ENCODE peak calls at places on chromosomes 11 and 22, in four cellular contexts. Y is retinal pigment epithelial cell, M is fibroblast of pulmonary artery, I is upper lobe of left lung. P is an unnamed sample.

GRCh38 chr11:112016765-112017356 is 8.3 kb upstream of the DLAT start:
- DNase-seq in M (peak; percentile 74), I (no peak), Y (no peak), P (peak; percentile 83)

GRCh38 chr11:113121746-113122145 is 160.5 kb downstream of the NCAM1 start:
- DNase-seq in M (no peak), Y (no peak), I (no peak), P (no peak)

GRCh38 chr11:126993599-126993998 is 7.0 kb downstream of the KIRREL3 start:
- DNase-seq in I (no peak), M (no peak), Y (no peak), P (no peak)

GRCh38 chr11:33847251-33847650 is 44.6 kb downstream of the LMO2 start:
- DNase-seq in I (no peak), M (no peak), Y (no peak), P (no peak)

GRCh38 chr22:39348909-39349505 is 784 bp upstream of the SYNGR1 start:
- DNase-seq in Y (no peak), I (peak; percentile 76), M (no peak), P (no peak)

GRCh38 chr11:75441804-75442132 is 8.8 kb upstream of the KLHL35 start:
- DNase-seq in M (no peak), I (no peak), Y (no peak), P (no peak)

GRCh38 chr11:74846770-74847169 is 98.1 kb downstream of the RNF169 start:
- DNase-seq in Y (no peak), I (no peak), M (peak; percentile 15), P (no peak)

GRCh38 chr11:26575946-26576345 is 3.9 kb upstream of the MUC15 start:
- DNase-seq in M (peak; percentile 50), I (no peak), Y (peak; percentile 36), P (peak; percentile 39)

GRCh38 chr11:29184939-29185890 is 831.6 kb downstream of the KCNA4 start:
- DNase-seq in M (peak; percentile 98), I (no peak), Y (peak; percentile 86), P (peak; percentile 97)

GRCh38 chr22:46339956-46340355 is 4.4 kb downstream of the TRMU start:
- DNase-seq in I (no peak), Y (no peak), M (no peak), P (no peak)

GRCh38 chr11:75771646-75772410 is 3.2 kb downstream of the DGAT2 start:
- DNase-seq in I (no peak), Y (no peak), M (peak; percentile 77), P (peak; percentile 91)

GRCh38 chr11:34651551-34651950 is 30.7 kb downstream of the EHF start:
- DNase-seq in I (no peak), M (peak; percentile 42), Y (no peak), P (no peak)

GRCh38 chr11:7548659-7549283 is 35.0 kb downstream of the PPFIBP2 start:
- DNase-seq in I (no peak), Y (no peak), M (no peak), P (no peak)

GRCh38 chr22:26377170-26377825 is 51.8 kb upstream of the ASPHD2 start:
- DNase-seq in M (peak; percentile 14), Y (no peak), I (no peak), P (no peak)

GRCh38 chr11:12901272-12901671 is 107.8 kb upstream of the RASSF10 start:
- DNase-seq in M (peak; percentile 18), Y (no peak), I (no peak), P (no peak)

GRCh38 chr11:117187799-117188481 is 9.4 kb downstream of the SIDT2 start:
- DNase-seq in M (no peak), Y (no peak), I (peak; percentile 73), P (no peak)

GRCh38 chr22:39152511-39153219 is at the start of gene CBX7:
- DNase-seq in I (peak; percentile 99), Y (no peak), M (peak; percentile 84), P (peak; percentile 73)

GRCh38 chr11:84089072-84090057 is 803.2 kb upstream of the CCDC90B start:
- DNase-seq in I (no peak), Y (peak; percentile 20), M (peak; percentile 11), P (no peak)

GRCh38 chr22:44391026-44391425 is 78.3 kb upstream of the SHISAL1 start:
- DNase-seq in I (no peak), M (no peak), Y (no peak), P (no peak)

GRCh38 chr22:44676441-44677298 is 25.3 kb upstream of the PRR5 start:
- DNase-seq in M (no peak), I (no peak), Y (no peak), P (no peak)

GRCh38 chr11:76800466-76801200 is 17.5 kb downstream of the TSKU start:
- DNase-seq in Y (no peak), I (no peak), M (no peak), P (no peak)

GRCh38 chr11:76799061-76799804 is 16.1 kb downstream of the TSKU start:
- DNase-seq in M (peak; percentile 76), I (peak; percentile 97), Y (no peak), P (peak; percentile 83)

GRCh38 chr11:76798202-76798581 is 15.0 kb downstream of the TSKU start:
- DNase-seq in I (no peak), M (no peak), Y (no peak), P (no peak)

GRCh38 chr11:76797341-76798201 is 14.4 kb downstream of the TSKU start:
- DNase-seq in M (no peak), I (no peak), Y (no peak), P (no peak)

DNA sequence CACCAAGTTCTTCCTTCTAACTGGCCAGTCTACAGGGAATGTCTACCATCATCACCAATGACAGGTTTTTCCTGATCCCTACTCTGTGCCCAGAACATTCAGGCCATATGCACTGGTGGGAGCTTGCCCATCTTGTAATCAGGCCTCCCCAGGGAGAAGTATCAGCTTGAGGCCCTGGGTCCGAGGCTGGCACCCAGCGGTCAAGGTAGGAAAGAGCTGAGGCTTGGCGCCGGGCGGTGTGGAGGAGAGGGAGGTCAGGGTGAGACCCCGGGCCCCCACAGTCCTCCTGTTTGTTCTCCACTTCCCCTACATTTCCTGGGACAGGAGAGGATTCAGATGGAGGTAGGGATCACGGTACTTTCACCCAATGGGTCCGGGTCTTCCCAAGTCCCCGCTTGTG is 15.5 kb downstream of the TSKU start:
- DNase-seq in M (no peak), Y (no peak), I (peak; percentile 46), P (no peak)
- H3K4me3 ChIP-seq in M (no peak overlapping the region), Y (no peak overlapping the region), I (peak overlapping the region; percentile 39), P (no peak overlapping the region)

DNA sequence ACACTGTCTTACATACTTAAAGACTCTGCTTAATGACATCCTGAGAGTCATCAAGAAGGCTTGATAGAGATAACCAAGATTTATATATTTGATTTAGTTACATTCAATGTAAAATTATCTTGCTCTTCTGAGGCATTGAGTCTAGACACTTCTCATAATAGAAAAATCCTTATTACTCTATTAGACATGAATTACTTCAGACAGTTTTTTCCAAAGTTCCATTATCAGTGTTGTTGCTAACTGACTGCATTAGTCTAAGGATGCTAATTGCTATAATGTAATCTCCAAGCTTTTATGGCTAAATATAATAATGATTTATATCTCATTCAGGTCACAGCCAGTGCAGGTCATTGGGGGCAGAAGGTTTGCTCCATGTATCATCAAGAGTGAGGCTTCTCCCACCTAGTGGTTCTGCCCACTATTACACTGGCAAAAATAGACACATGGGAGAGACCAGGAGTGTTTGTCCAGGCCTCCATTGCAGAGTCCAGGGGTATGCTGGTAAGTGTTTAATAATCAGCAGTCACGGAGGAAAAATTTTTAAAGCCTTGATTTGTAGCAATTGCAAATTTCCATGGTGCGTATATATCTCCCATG is 377.2 kb upstream of the DDI1 start:
- DNase-seq in Y (no peak), I (no peak), M (no peak), P (no peak)
- TF ChIP-seq CTCF in Y (peak; percentile 61), I (no peak), M (peak; percentile 42), P (peak; percentile 26)

GRCh38 chr11:18322818-18323570 is 627 bp downstream of the GTF2H1 start:
- DNase-seq in Y (no peak), M (no peak), I (no peak), P (no peak)

GRCh38 chr11:18321622-18321990 is 334 bp downstream of the HPS5 start:
- DNase-seq in I (no peak), M (no peak), Y (no peak), P (no peak)

GRCh38 chr11:18319914-18320313 is 2.0 kb downstream of the HPS5 start:
- DNase-seq in M (no peak), Y (no peak), I (no peak), P (no peak)

GRCh38 chr11:18321991-18322711 is at the start of the genes GTF2H1 and HPS5:
- DNase-seq in Y (peak; percentile 96), M (peak; percentile 99), I (peak; percentile 97), P (peak; percentile 98)

DNA sequence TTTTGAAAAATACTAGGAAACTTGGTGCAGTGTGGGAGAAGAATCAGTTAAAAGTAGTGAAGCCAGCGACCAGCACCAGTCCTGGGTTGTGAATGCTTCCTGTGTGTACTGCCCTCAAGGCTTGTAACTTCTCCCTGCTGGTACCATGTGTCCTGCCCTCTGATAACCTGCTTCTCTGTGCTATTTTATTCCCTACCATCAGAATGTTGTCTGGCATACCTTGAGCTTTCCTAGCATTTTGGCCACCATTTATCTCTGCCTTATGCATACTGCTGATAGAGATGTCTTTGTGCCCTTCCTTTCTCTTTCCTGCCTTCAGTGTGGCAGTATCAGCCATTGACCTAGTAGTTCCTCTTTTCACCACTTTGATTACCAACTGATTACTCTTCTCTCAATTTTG is 2.0 kb downstream of the GTF2H1 start:
- DNase-seq in M (no peak), I (no peak), Y (no peak), P (no peak)
- H3K4me3 ChIP-seq in M (peak overlapping the region; percentile 71), I (peak overlapping the region; percentile 68), Y (peak overlapping the region; percentile 15), P (peak overlapping the region; percentile 51)

DNA sequence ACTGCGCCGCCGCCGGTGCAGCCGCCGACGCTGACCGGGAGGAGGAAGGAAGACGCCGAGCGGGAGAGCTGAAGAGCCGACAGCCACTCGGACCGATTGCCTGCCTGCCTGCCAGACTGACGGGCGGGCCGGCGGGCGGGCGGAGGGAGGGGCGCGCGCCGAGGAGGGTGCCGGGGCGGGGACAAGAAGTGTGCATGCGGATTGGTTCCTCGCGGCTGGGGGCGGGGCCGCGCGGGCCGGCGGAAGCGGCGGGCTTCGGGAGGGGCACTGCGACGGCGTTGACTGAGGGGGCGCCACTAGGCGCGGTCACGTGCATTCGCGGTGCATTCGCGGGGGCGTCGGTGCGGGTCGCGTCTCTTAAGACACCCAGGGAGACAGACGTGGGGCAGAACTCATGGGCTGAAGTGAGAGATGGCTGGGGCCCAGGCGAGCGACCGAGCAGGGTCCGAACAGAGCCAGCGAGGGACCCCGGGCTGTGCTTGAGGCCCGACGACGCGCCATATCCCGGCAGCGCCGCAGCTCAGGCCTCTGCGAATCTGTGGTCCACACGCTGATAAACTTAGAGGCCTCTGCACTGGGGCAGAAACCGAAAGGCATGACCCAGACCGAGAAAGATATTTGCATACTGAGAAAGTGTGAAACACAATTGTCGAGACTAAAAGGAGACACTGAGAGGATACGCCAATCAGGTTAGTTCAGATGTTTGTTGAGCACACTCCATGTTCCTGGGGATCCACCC is at the start of gene MAPK1:
- DNase-seq in Y (peak; percentile 42), M (peak; percentile 85), I (peak; percentile 99), P (peak; percentile 80)
- TF ChIP-seq CTCF in Y (no peak), M (peak; percentile 11), I (peak; percentile 46), P (peak; percentile 32)

DNA sequence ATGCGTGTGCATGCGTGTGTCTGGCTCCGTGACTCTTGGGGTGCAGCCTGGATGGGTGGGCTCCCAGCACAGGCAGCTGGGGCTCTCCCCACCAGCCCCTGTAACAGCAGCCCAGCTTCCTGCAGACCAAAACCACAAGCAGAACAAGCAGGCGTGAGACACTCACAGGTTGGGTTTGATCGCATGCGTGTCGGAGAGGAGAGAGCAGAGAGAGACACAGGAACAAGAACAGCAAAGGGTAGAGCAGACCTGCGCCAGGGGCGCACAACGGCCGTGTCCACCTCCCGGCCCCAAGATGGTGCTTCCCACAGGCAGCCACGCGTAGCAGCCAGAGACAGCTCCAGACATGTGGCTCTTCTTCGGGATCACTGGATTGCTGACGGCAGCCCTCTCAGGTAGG is at the start of gene CD6:
- DNase-seq in I (peak; percentile 58), M (no peak), Y (no peak), P (no peak)
- H3K4me3 ChIP-seq in I (peak within 1 kb of the TSS; percentile 36), M (no peak within 1 kb of the TSS), Y (no peak within 1 kb of the TSS), P (no peak within 1 kb of the TSS)

P was measured in fibroblast of the aortic adventitia.